ENCODE peak calls at places on chromosomes 13 and 19, in eight cellular contexts. H is GM23248; R is DND-41; B is left ventricle myocardium inferior; Z is left lung; J is CD4-positive, CD25-positive, alpha-beta regulatory T cell; E is CD4-positive, alpha-beta memory T cell; C is Karpas-422. D is an unnamed sample.
A peak's percentile ranks its signal among the peaks of the same experiment; 100 is the strongest.

GRCh38 chr19:3440082-3440481 is 40.2 kb downstream of the SMIM24 start:
- DNase-seq in Z (no peak), C (peak; percentile 89), E (peak; percentile 47), B (peak; percentile 57), R (peak; percentile 41), H (peak; percentile 44), J (peak; percentile 35), D (peak; percentile 35)

GRCh38 chr13:47249296-47249695 is 352.4 kb upstream of the HTR2A start:
- DNase-seq in R (no peak), J (no peak), C (no peak), Z (no peak), H (peak; percentile 45), B (no peak), E (no peak), D (no peak)

GRCh38 chr13:38883783-38884182 is 106.8 kb downstream of the STOML3 start:
- DNase-seq in C (no peak), H (peak; percentile 33), E (no peak), B (no peak), Z (no peak), J (no peak), R (no peak), D (no peak)

GRCh38 chr13:27450921-27451461 is 627 bp upstream of the MTIF3 start:
- DNase-seq in R (peak; percentile 46), J (peak; percentile 22), B (peak; percentile 42), H (peak; percentile 75), C (peak; percentile 59), E (no peak), Z (peak; percentile 50), D (no peak)

GRCh38 chr19:33282036-33282686 is 20.2 kb downstream of the CEBPA start:
- DNase-seq in R (no peak), C (no peak), E (no peak), Z (no peak), H (peak; percentile 19), J (no peak), B (no peak), D (no peak)

GRCh38 chr13:43411741-43412140 is 375.0 kb downstream of the ENOX1 start:
- DNase-seq in H (no peak), J (no peak), R (no peak), E (no peak), C (no peak), B (peak; percentile 51), Z (no peak), D (no peak)

GRCh38 chr13:99606322-99607089 is 105.2 kb downstream of the TM9SF2 start:
- DNase-seq in J (peak; percentile 88), R (peak; percentile 86), H (peak; percentile 92), C (peak; percentile 93), Z (peak; percentile 95), B (peak; percentile 91), E (peak; percentile 87), D (peak; percentile 94)

GRCh38 chr19:33060586-33060985 is 4.1 kb downstream of the RHPN2 start:
- DNase-seq in R (no peak), C (no peak), E (no peak), H (no peak), J (no peak), B (no peak), Z (no peak), D (no peak)

GRCh38 chr13:39527961-39528720 is 74.9 kb downstream of the LHFPL6 start:
- DNase-seq in E (no peak), B (no peak), R (no peak), H (peak; percentile 97), J (no peak), C (no peak), Z (no peak), D (no peak)

GRCh38 chr19:36152886-36153525 is 759 bp upstream of the COX7A1 start:
- DNase-seq in H (no peak), B (no peak), R (no peak), J (no peak), C (no peak), Z (no peak), E (no peak), D (no peak)

GRCh38 chr13:59879281-59879680 is 284.4 kb downstream of the DIAPH3 start:
- DNase-seq in R (no peak), B (no peak), H (no peak), Z (no peak), J (no peak), E (no peak), C (no peak), D (no peak)

GRCh38 chr19:6047741-6048231 is 62.5 kb downstream of the RFX2 start:
- DNase-seq in H (peak; percentile 76), E (no peak), Z (no peak), R (no peak), J (no peak), C (peak; percentile 58), B (no peak), D (no peak)

GRCh38 chr19:15123900-15124299 is 16.7 kb downstream of the SYDE1 start:
- DNase-seq in H (peak; percentile 40), B (peak; percentile 85), R (no peak), J (no peak), C (peak; percentile 1), Z (no peak), E (no peak), D (no peak)

GRCh38 chr19:18417250-18418033 is 1.8 kb upstream of the SSBP4 start:
- DNase-seq in E (no peak), C (peak; percentile 67), J (no peak), H (peak; percentile 82), B (peak; percentile 88), R (peak; percentile 67), Z (peak; percentile 91), D (no peak)

GRCh38 chr19:44694184-44694579 is 4.8 kb upstream of the CEACAM16 start:
- DNase-seq in J (no peak), Z (no peak), R (peak; percentile 9), E (peak; percentile 14), C (no peak), H (peak; percentile 18), B (no peak), D (no peak)

GRCh38 chr19:14516746-14517438 is 1.3 kb downstream of the DNAJB1 start:
- DNase-seq in C (no peak), Z (no peak), H (peak; percentile 39), E (no peak), R (no peak), B (no peak), J (peak; percentile 37), D (no peak)

GRCh38 chr13:66405908-66406802 is 824.0 kb downstream of the PCDH9 start:
- DNase-seq in C (no peak), Z (no peak), E (no peak), B (no peak), J (no peak), R (no peak), H (no peak), D (no peak)

GRCh38 chr13:114101325-114101821 is 31.1 kb downstream of the RASA3 start:
- DNase-seq in E (no peak), H (peak; percentile 36), R (no peak), B (no peak), C (no peak), Z (peak; percentile 32), J (no peak), D (no peak)

GRCh38 chr13:86826232-86826631 is 844.9 kb upstream of the SLITRK5 start:
- DNase-seq in H (no peak), J (no peak), R (no peak), E (no peak), B (no peak), Z (no peak), C (no peak), D (no peak)

GRCh38 chr13:49098771-49099512 is 121.2 kb upstream of the MLNR start:
- DNase-seq in Z (no peak), H (peak; percentile 38), R (no peak), B (no peak), C (peak; percentile 64), J (no peak), E (no peak), D (no peak)

GRCh38 chr13:32734511-32734910 is 148.3 kb downstream of the PDS5B start:
- DNase-seq in B (no peak), E (no peak), H (peak; percentile 82), C (no peak), Z (no peak), J (no peak), R (no peak), D (no peak)

GRCh38 chr13:98291658-98292057 is 114.6 kb upstream of the RNF113B start:
- DNase-seq in R (no peak), Z (no peak), E (no peak), H (no peak), B (no peak), J (no peak), C (no peak), D (no peak)

GRCh38 chr13:49248433-49249002 is 793 bp downstream of the CDADC1 start:
- DNase-seq in J (peak; percentile 15), E (peak; percentile 28), R (no peak), Z (peak; percentile 35), H (peak; percentile 52), C (peak; percentile 58), B (no peak), D (peak; percentile 25)

GRCh38 chr13:90070362-90070761 is 1277.1 kb upstream of the MIR17HG start:
- DNase-seq in Z (no peak), H (peak; percentile 5), J (no peak), B (no peak), C (no peak), R (no peak), E (no peak), D (no peak)

GRCh38 chr19:19179548-19180441 is 9.7 kb upstream of the MEF2B start:
- DNase-seq in C (no peak), R (no peak), Z (no peak), E (no peak), J (no peak), B (no peak), H (no peak), D (no peak)

GRCh38 chr19:40804783-40805242 is 5.8 kb downstream of the EGLN2 start:
- DNase-seq in E (no peak), J (no peak), Z (no peak), H (peak; percentile 24), B (no peak), R (no peak), C (peak; percentile 59), D (no peak)
- H3K36me3 ChIP-seq in E (peaks cover 31% of the 10 kb centered on the region), J (peaks cover 33% of the 10 kb centered on the region), Z (no peaks in the 10 kb centered on the region), H (peaks cover 9% of the 10 kb centered on the region), B (peaks cover 47% of the 10 kb centered on the region), R (peaks cover 94% of the 10 kb centered on the region), C (peaks cover 8% of the 10 kb centered on the region), D (peaks cover 44% of the 10 kb centered on the region)

GRCh38 chr13:102667023-102667422 is 27.8 kb downstream of the METTL21C start:
- DNase-seq in Z (no peak), C (no peak), E (no peak), B (no peak), H (no peak), J (no peak), R (no peak), D (no peak)
- H3K36me3 ChIP-seq in Z (no peaks in the 10 kb centered on the region), C (peaks cover 58% of the 10 kb centered on the region), E (peaks cover 48% of the 10 kb centered on the region), B (peaks cover 82% of the 10 kb centered on the region), H (peaks cover 45% of the 10 kb centered on the region), J (peaks cover 83% of the 10 kb centered on the region), R (peaks cover 82% of the 10 kb centered on the region), D (peaks cover 15% of the 10 kb centered on the region)

GRCh38 chr19:11478167-11479089 is 2.4 kb downstream of the ELAVL3 start:
- DNase-seq in J (no peak), R (no peak), E (no peak), Z (no peak), C (no peak), H (no peak), B (no peak), D (no peak)
- H3K36me3 ChIP-seq in J (no peaks in the 10 kb centered on the region), R (peaks cover 2% of the 10 kb centered on the region), E (no peaks in the 10 kb centered on the region), Z (no peaks in the 10 kb centered on the region), C (no peaks in the 10 kb centered on the region), H (no peaks in the 10 kb centered on the region), B (peaks cover 3% of the 10 kb centered on the region), D (no peaks in the 10 kb centered on the region)

DNA sequence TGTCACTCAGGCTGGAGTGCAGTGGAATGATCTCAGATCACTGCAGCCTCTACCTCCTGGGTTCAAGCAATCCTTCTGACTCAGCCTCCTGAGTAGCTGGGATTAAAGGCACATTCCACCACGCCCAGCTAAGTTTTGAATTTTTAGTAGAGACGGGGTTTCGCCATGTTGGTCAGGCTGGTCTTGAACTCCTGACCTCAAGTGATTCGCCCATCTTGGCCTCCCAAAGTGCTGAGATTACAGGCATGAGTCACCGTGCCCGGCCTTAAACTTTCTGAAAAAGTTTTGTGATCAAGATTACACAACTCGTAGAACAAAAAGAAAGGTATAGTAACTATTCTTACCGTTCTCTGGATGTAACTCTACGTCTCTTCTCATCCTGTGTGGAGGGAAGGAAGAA is 21.2 kb downstream of the DNMT1 start:
- DNase-seq in R (no peak), Z (no peak), B (no peak), J (no peak), E (no peak), H (peak; percentile 58), C (no peak), D (no peak)
- H3K36me3 ChIP-seq in R (peaks cover 94% of the 10 kb centered on the region), Z (peaks cover 3% of the 10 kb centered on the region), B (peaks cover 93% of the 10 kb centered on the region), J (peaks cover 64% of the 10 kb centered on the region), E (peaks cover 52% of the 10 kb centered on the region), H (peaks cover 36% of the 10 kb centered on the region), C (peaks cover 54% of the 10 kb centered on the region), D (peaks cover 9% of the 10 kb centered on the region)